ENCODE peak calls at places on chromosomes 3 and 15, in nine cellular contexts. X is cardiac muscle cell, D is esophagus squamous epithelium, F is endodermal cell, S is thoracic aorta, C is Calu3, J is fibroblast of lung, Q is breast epithelium, E is pancreas. A is an unnamed sample.

GRCh38 chr3:21729331-21729730 is 21.7 kb downstream of the ZNF385D start:
- DNase-seq in J (no peak), S (no peak), D (no peak), C (no peak), E (no peak), Q (no peak), F (no peak), X (no peak), A (no peak)

GRCh38 chr3:42855219-42855546 is 20.5 kb downstream of the CYP8B1 start:
- DNase-seq in Q (no peak), E (no peak), X (no peak), F (no peak), S (no peak), D (no peak), J (no peak), C (no peak), A (no peak)

GRCh38 chr3:2477635-2478034 is 379.0 kb downstream of the CNTN4 start:
- DNase-seq in S (no peak), C (no peak), X (no peak), E (no peak), D (no peak), J (no peak), Q (no peak), F (no peak), A (no peak)

GRCh38 chr15:74901612-74902063 is 5.0 kb downstream of the FAM219B start:
- DNase-seq in C (peak), J (peak), X (peak), F (peak), D (no peak), Q (peak), S (no peak), E (peak), A (peak)

GRCh38 chr3:514206-514605 is 317.6 kb downstream of the CHL1 start:
- DNase-seq in Q (no peak), F (no peak), E (no peak), S (no peak), C (no peak), J (no peak), D (no peak), X (no peak), A (no peak)

GRCh38 chr3:100335137-100335833 is 728 bp downstream of the NIT2 start:
- DNase-seq in Q (no peak), J (peak), D (no peak), E (no peak), F (peak), X (no peak), S (no peak), C (peak), A (no peak)

GRCh38 chr3:107216711-107217110 is 160.5 kb upstream of the CCDC54 start:
- DNase-seq in X (no peak), F (no peak), D (no peak), S (no peak), J (peak), Q (no peak), C (peak), E (no peak), A (peak)

GRCh38 chr15:95138604-95139270 is 907.4 kb downstream of the MCTP2 start:
- DNase-seq in Q (no peak), D (no peak), C (no peak), F (no peak), E (no peak), J (no peak), S (no peak), X (no peak), A (no peak)

GRCh38 chr15:50108446-50108845 is 10.6 kb downstream of the ATP8B4 start:
- DNase-seq in X (no peak), C (no peak), D (no peak), F (no peak), J (no peak), Q (no peak), E (no peak), S (no peak), A (no peak)

GRCh38 chr3:50275996-50276761 is 2.7 kb upstream of the LSMEM2 start:
- DNase-seq in X (no peak), E (no peak), D (no peak), F (peak), Q (no peak), J (no peak), C (no peak), S (no peak), A (no peak)

GRCh38 chr15:59194639-59195325 is 11.9 kb upstream of the LDHAL6B start:
- DNase-seq in C (no peak), S (no peak), D (no peak), E (no peak), F (no peak), J (no peak), X (no peak), Q (no peak), A (no peak)

GRCh38 chr3:18679226-18679625 is 254.1 kb upstream of the SATB1 start:
- DNase-seq in Q (no peak), X (no peak), F (no peak), S (no peak), D (no peak), E (no peak), J (no peak), C (no peak), A (no peak)

GRCh38 chr15:33190539-33190938 is 4.0 kb downstream of the FMN1 start:
- DNase-seq in D (no peak), X (no peak), E (no peak), C (no peak), S (no peak), J (no peak), F (no peak), Q (no peak), A (no peak)

GRCh38 chr15:70192041-70192440 is 94.3 kb upstream of the TLE3 start:
- DNase-seq in E (no peak), Q (no peak), D (no peak), C (no peak), J (no peak), X (no peak), S (no peak), F (peak), A (no peak)

GRCh38 chr15:57610130-57610529 is 18.4 kb downstream of the MYZAP start:
- DNase-seq in D (no peak), X (no peak), C (peak), F (no peak), J (peak), Q (no peak), E (peak), S (no peak), A (peak)

GRCh38 chr15:100712226-100712625 is 109.8 kb downstream of the ASB7 start:
- DNase-seq in F (no peak), E (peak), J (peak), X (no peak), C (no peak), Q (peak), D (no peak), S (no peak), A (no peak)

GRCh38 chr15:90571063-90571541 is 41.4 kb downstream of the CRTC3 start:
- DNase-seq in F (no peak), X (no peak), C (no peak), S (peak), Q (peak), J (no peak), D (no peak), E (no peak), A (peak)

GRCh38 chr15:66085128-66085527 is 168.4 kb downstream of the MEGF11 start:
- DNase-seq in S (no peak), F (peak), C (peak), D (no peak), X (no peak), Q (no peak), E (no peak), J (no peak), A (no peak)

GRCh38 chr3:45087155-45087554 is 59.0 kb downstream of the CDCP1 start:
- DNase-seq in E (no peak), Q (no peak), S (no peak), C (no peak), J (peak), F (no peak), D (no peak), X (no peak), A (no peak)

DNA sequence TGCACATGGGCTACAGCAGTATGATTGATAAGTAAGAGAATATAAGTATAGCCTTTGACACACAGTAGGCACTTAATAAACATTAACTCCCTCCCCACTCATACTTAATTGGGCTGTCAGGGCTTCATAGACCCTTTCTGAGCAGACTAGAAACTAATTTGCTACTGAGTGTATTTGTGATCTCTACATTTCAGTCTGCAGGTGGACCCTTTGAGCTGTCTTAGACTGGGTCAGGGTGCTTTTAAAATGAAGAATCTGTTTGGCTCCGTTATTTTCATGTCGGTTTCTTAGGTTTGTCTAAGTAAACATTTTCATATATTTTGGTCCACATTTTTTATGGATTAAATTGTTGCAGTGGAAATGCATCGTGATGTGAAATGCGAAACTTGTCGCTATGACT is 50.3 kb upstream of the SELENOK start:
- DNase-seq in X (peak), S (no peak), J (no peak), F (no peak), Q (no peak), C (no peak), E (no peak), D (no peak), A (no peak)
- TF ChIP-seq CTCF in X (peak), S (no peak), J (peak), F (peak), Q (no peak), C (no peak), E (no peak), D (peak), A (no peak)

GRCh38 chr3:147838650-147839049 is 429.5 kb downstream of the ZIC1 start:
- DNase-seq in J (peak), X (no peak), C (no peak), Q (no peak), S (no peak), D (no peak), F (no peak), E (no peak), A (no peak)
- TF ChIP-seq CTCF in J (peak), X (peak), C (no peak), Q (no peak), S (no peak), D (no peak), F (peak), E (no peak), A (peak)

DNA sequence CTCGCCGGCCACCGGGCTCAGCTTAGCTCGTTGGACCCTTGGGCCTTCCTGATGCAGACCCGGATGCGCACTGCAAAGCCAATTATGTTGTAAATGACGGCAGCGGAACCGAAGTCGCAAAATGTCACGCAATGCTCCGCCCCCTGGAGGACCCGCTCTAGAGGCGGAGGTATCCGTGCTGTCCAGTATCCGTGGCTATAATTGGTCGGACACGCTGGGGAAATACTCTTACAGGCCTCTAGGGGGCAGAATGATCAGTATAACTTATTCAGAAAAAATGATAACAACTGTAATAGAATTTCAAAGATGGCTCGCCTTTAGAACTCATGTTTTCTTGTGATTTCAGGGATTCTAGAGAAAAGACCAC is at the start of gene PRR23B:
- DNase-seq in D (no peak), F (peak), J (no peak), C (no peak), S (no peak), E (no peak), Q (no peak), X (no peak), A (no peak)
- TF ChIP-seq CTCF in D (no peak), F (peak), J (no peak), C (no peak), S (no peak), E (no peak), Q (no peak), X (no peak), A (peak)

GRCh38 chr15:78265137-78265460 is 737 bp downstream of the DNAJA4 start:
- DNase-seq in D (no peak), X (no peak), J (no peak), S (no peak), C (no peak), Q (no peak), F (no peak), E (no peak), A (no peak)
- TF ChIP-seq CTCF in D (no peak), X (no peak), J (no peak), S (no peak), C (no peak), Q (no peak), F (no peak), E (no peak), A (no peak)

GRCh38 chr15:73866881-73867410 is 6.4 kb upstream of the TBC1D21 start:
- DNase-seq in Q (no peak), F (peak), X (no peak), E (no peak), J (no peak), D (no peak), C (no peak), S (no peak), A (no peak)
- TF ChIP-seq CTCF in Q (no peak), F (peak), X (peak), E (no peak), J (no peak), D (no peak), C (no peak), S (no peak), A (peak)

DNA sequence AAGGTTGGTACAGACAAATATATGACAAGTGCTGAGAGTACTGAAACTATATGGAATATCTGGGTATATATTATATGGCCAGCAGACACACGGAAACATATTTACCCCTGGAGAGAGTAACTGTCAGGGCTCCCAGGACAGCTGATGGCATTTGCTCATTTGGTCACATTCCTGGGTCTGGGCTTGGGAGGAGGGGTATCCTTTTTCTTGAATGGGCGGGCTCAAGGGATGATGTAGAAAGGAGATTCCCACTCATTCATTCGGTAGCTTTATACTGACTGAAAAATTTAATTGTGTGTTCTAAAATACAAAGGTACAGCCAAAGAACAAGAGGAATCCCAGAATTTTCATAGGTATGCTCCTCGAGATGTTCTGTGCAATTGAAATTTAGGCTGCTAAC is 131.0 kb downstream of the KCNAB1 start:
- DNase-seq in D (no peak), E (no peak), C (no peak), S (no peak), X (no peak), F (no peak), J (no peak), Q (no peak), A (no peak)
- TF ChIP-seq CTCF in D (no peak), E (no peak), C (no peak), S (no peak), X (no peak), F (no peak), J (no peak), Q (no peak), A (no peak)

DNA sequence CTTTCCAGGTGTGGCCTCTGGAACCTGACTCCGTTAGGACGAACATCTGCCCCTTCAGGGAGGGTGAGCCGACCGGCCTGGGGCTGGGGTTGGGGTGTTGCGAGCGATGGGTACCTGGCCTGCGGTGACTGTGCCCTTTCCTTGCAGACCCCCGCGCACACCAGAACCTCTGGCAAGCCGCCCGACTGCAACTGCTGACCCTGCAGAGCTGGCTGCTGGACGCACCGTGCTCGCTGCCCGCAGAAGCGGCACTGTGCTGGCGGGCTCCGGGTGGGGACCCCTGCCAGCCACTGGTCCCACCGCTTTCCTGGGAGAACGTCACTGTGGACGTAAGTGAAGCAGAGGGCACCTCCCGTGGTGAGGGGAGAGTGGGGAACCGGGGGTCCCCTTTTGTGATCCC is 5.5 kb upstream of the CRELD1 start:
- DNase-seq in C (no peak), F (no peak), S (no peak), J (no peak), Q (no peak), E (no peak), X (no peak), D (no peak), A (no peak)
- TF ChIP-seq CTCF in C (no peak), F (peak), S (no peak), J (no peak), Q (no peak), E (no peak), X (no peak), D (no peak), A (no peak)

GRCh38 chr15:72685925-72686794 is at the start of the genes BBS4 and HIGD2B:
- DNase-seq in F (peak), D (no peak), E (peak), X (peak), Q (peak), S (peak), C (peak), J (peak), A (peak)
- TF ChIP-seq CTCF in F (no peak), D (no peak), E (no peak), X (no peak), Q (no peak), S (no peak), C (no peak), J (no peak), A (no peak)

GRCh38 chr3:40396406-40396805 is 9.4 kb downstream of the ENTPD3 start:
- DNase-seq in E (no peak), F (no peak), S (no peak), D (no peak), X (no peak), J (no peak), C (no peak), Q (no peak), A (no peak)
- TF ChIP-seq CTCF in E (no peak), F (no peak), S (no peak), D (no peak), X (no peak), J (no peak), C (no peak), Q (no peak), A (no peak)

A was measured in HFFc6.